ENCODE peak calls at places on chromosomes 16 and 17, in four cellular contexts. I is activated naive CD4-positive, alpha-beta T cell treated with Interleukin-2 at 50 U/mL for 16 hours; V is T-helper 9 cell; K is activated CD4-positive, alpha-beta T cell treated with anti-CD3 and anti-CD28 coated beads, Interleukin-2, amount 10 ng/mL, durations not matched to agents 7 days and 5 days. U is an unnamed sample.

GRCh38 chr17:42131971-42132370 is 9.4 kb downstream of the HSPB9 start:
- DNase-seq in I (no peak), V (no peak), K (no peak), U (no peak)

GRCh38 chr16:89094252-89094901 is 725 bp downstream of the ACSF3 start:
- DNase-seq in I (peak), V (no peak), K (peak), U (no peak)

GRCh38 chr16:50747206-50747956 is 5.5 kb downstream of the CYLD start:
- DNase-seq in I (no peak), V (no peak), K (peak), U (peak)

GRCh38 chr16:12137344-12138094 is 161.0 kb downstream of the SNX29 start:
- DNase-seq in I (no peak), V (no peak), K (no peak), U (no peak)

GRCh38 chr17:81665205-81666091 is 957 bp downstream of the OXLD1 start:
- DNase-seq in I (peak), V (no peak), K (peak), U (no peak)

GRCh38 chr17:19341211-19341631 is 21.3 kb downstream of the B9D1 start:
- DNase-seq in I (no peak), V (no peak), K (no peak), U (no peak)

GRCh38 chr16:70589998-70590471 is 56.3 kb upstream of the IL34 start:
- DNase-seq in I (no peak), V (no peak), K (no peak), U (no peak)

GRCh38 chr17:34133350-34133749 is 121.7 kb upstream of the CCL2 start:
- DNase-seq in I (no peak), V (no peak), K (no peak), U (no peak)

GRCh38 chr17:977163-977562 is 2.4 kb downstream of the NXN start:
- DNase-seq in I (no peak), V (no peak), K (no peak), U (no peak)

GRCh38 chr17:9284884-9285283 is 263.6 kb downstream of the NTN1 start:
- DNase-seq in I (no peak), V (no peak), K (no peak), U (no peak)

U was measured in effector CD4-positive, alpha-beta T cell.